ENCODE peak calls at places on chromosomes 1 and 21, in seven cellular contexts. O is SK-N-SH, N is GM23338, E is K562, S is HCT116, C is GM12878, X is HepG2. T is an unnamed sample.

GRCh38 chr1:3066826-3067225 is 2.2 kb upstream of the PRDM16 start:
- DNase-seq in N (no peak), X (no peak), S (no peak), E (no peak), O (peak; percentile 16), C (no peak), T (no peak)

GRCh38 chr1:176996455-176997090 is 167.9 kb downstream of the ASTN1 start:
- DNase-seq in E (no peak), S (no peak), X (no peak), O (peak; percentile 49), C (no peak), N (peak; percentile 62), T (no peak)

GRCh38 chr1:26391450-26391849 is 18.9 kb upstream of the ZNF683 start:
- DNase-seq in N (peak; percentile 79), S (peak; percentile 64), E (peak; percentile 83), X (peak; percentile 52), C (no peak), O (peak; percentile 53), T (no peak)

GRCh38 chr1:170590921-170591705 is 59.1 kb downstream of the GORAB start:
- DNase-seq in O (no peak), S (no peak), X (no peak), N (no peak), C (no peak), E (no peak), T (no peak)

GRCh38 chr1:114145504-114146160 is 8.0 kb downstream of the SYT6 start:
- DNase-seq in C (no peak), O (no peak), E (no peak), N (peak; percentile 39), X (no peak), S (no peak), T (no peak)

GRCh38 chr1:22629886-22630285 is 6.5 kb upstream of the C1QA start:
- DNase-seq in S (no peak), C (no peak), E (no peak), X (no peak), N (peak; percentile 58), O (no peak), T (no peak)

GRCh38 chr1:159188375-159188788 is 16.3 kb upstream of the ACKR1 start:
- DNase-seq in C (no peak), E (no peak), N (peak; percentile 97), O (no peak), S (no peak), X (no peak), T (no peak)

GRCh38 chr21:44552136-44552535 is 831 bp upstream of the KRTAP10-2 start:
- DNase-seq in O (no peak), N (no peak), X (no peak), E (no peak), C (no peak), S (no peak), T (no peak)

GRCh38 chr1:177239792-177240191 is 69.0 kb downstream of the BRINP2 start:
- DNase-seq in N (no peak), C (no peak), S (no peak), X (no peak), O (no peak), E (no peak), T (no peak)

GRCh38 chr1:112618114-112618720 is 724 bp downstream of the ST7L start:
- DNase-seq in S (no peak), X (no peak), C (no peak), O (peak; percentile 19), N (no peak), E (peak; percentile 29), T (no peak)

GRCh38 chr1:54137532-54138061 is 15.2 kb downstream of the CDCP2 start:
- DNase-seq in E (no peak), S (no peak), O (peak; percentile 65), C (no peak), X (no peak), N (no peak), T (no peak)

GRCh38 chr1:207245124-207245523 is 76.4 kb upstream of the CD55 start:
- DNase-seq in C (no peak), S (no peak), X (no peak), E (no peak), N (no peak), O (no peak), T (no peak)

GRCh38 chr1:204341380-204341779 is 18.3 kb downstream of the PLEKHA6 start:
- DNase-seq in E (no peak), C (no peak), N (no peak), S (no peak), O (no peak), X (peak; percentile 16), T (no peak)

GRCh38 chr1:229582011-229582694 is 23.6 kb upstream of the ABCB10 start:
- DNase-seq in N (no peak), C (no peak), X (peak; percentile 50), O (no peak), E (no peak), S (no peak), T (no peak)

GRCh38 chr1:242586355-242586670 is 61.8 kb upstream of the PLD5 start:
- DNase-seq in X (no peak), O (no peak), S (no peak), C (no peak), E (no peak), N (no peak), T (no peak)

GRCh38 chr1:69568435-69569280 is 936 bp downstream of the LRRC7 start:
- DNase-seq in X (no peak), C (no peak), E (peak; percentile 12), O (peak; percentile 49), S (no peak), N (peak; percentile 37), T (no peak)

GRCh38 chr1:39266269-39266668 is 61.8 kb downstream of the MACF1 start:
- DNase-seq in S (peak; percentile 27), N (peak; percentile 60), O (no peak), E (no peak), C (no peak), X (no peak), T (no peak)

GRCh38 chr1:22676916-22677601 is 24.0 kb downstream of the C1QB start:
- DNase-seq in C (no peak), E (no peak), X (no peak), O (no peak), N (peak; percentile 37), S (no peak), T (no peak)

GRCh38 chr1:161962094-161962887 is 61.4 kb downstream of the OLFML2B start:
- DNase-seq in E (no peak), X (no peak), N (no peak), O (no peak), C (peak; percentile 70), S (peak; percentile 7), T (no peak)

GRCh38 chr1:6209661-6210605 is 4.0 kb downstream of the RNF207 start:
- DNase-seq in O (peak; percentile 88), S (no peak), C (no peak), X (no peak), E (peak; percentile 51), N (peak; percentile 70), T (no peak)

GRCh38 chr1:6210606-6211355 is 4.9 kb downstream of the RNF207 start:
- DNase-seq in E (no peak), S (no peak), C (no peak), N (no peak), X (no peak), O (no peak), T (no peak)

GRCh38 chr1:6207921-6208320 is 2.0 kb downstream of the RNF207 start:
- DNase-seq in X (no peak), E (no peak), S (no peak), C (no peak), N (no peak), O (peak; percentile 43), T (no peak)

GRCh38 chr1:6207075-6207885 is 1.4 kb downstream of the RNF207 start:
- DNase-seq in C (no peak), O (no peak), X (no peak), N (no peak), S (no peak), E (no peak), T (no peak)

GRCh38 chr1:6208723-6209660 is 3.1 kb downstream of the RNF207 start:
- DNase-seq in E (peak; percentile 81), S (no peak), X (no peak), C (no peak), O (peak; percentile 93), N (peak; percentile 61), T (no peak)
- TF ChIP-seq REST in E (no peak), S (no peak), X (no peak), C (no peak), O (no peak), N (no peak), T (no peak)

GRCh38 chr1:155976062-155976912 is 2.1 kb downstream of the ARHGEF2 start:
- DNase-seq in X (no peak), E (peak; percentile 83), O (peak; percentile 61), S (no peak), C (no peak), N (peak; percentile 88), T (no peak)
- H3K4me1 ChIP-seq in X (peaks cover 83% of the 10 kb centered on the region), E (peaks cover 69% of the 10 kb centered on the region), O (peaks cover 42% of the 10 kb centered on the region), S (peaks cover 49% of the 10 kb centered on the region), C (peaks cover 23% of the 10 kb centered on the region), N (peaks cover 63% of the 10 kb centered on the region), T (peaks cover 64% of the 10 kb centered on the region)

GRCh38 chr1:8693092-8693491 is 124.3 kb downstream of the RERE start:
- DNase-seq in S (no peak), O (no peak), E (no peak), N (no peak), C (no peak), X (no peak), T (no peak)
- H3K27me3 ChIP-seq in S (no peaks in the 10 kb centered on the region), O (no peaks in the 10 kb centered on the region), E (no peaks in the 10 kb centered on the region), N (no peaks in the 10 kb centered on the region), C (no peaks in the 10 kb centered on the region), X (no peaks in the 10 kb centered on the region), T (no peaks in the 10 kb centered on the region)

GRCh38 chr1:27940297-27940696 is 5.5 kb downstream of the SMPDL3B start:
- DNase-seq in N (peak; percentile 85), O (peak; percentile 53), E (peak; percentile 80), S (no peak), C (no peak), X (peak; percentile 43), T (no peak)
- TF ChIP-seq REST in N (no peak), O (no peak), E (no peak), S (no peak), C (no peak), X (no peak), T (no peak)

T was measured in Panc1.